ENCODE peak calls at places on chromosome 1, in nine cellular contexts. K is transverse colon, L is body of pancreas, W is prostate gland, G is stomach, D is heart left ventricle, S is lower leg skin, A is A549, Z is Peyer's patch. O is an unnamed sample.

GRCh38 chr1:27821761-27822315 is 8.7 kb upstream of the PPP1R8 start:
- DNase-seq in K (no peak), L (no peak), W (no peak), G (no peak), D (no peak), S (no peak), A (no peak), Z (no peak), O (no peak)

GRCh38 chr1:113003751-113004690 is 48.0 kb upstream of the SLC16A1 start:
- DNase-seq in K (no peak), L (no peak), W (no peak), G (no peak), D (no peak), S (no peak), A (no peak), Z (no peak), O (no peak)

GRCh38 chr1:62144238-62144831 is 50.3 kb upstream of the L1TD1 start:
- DNase-seq in K (peak), L (peak), W (peak), G (no peak), D (no peak), S (peak), A (peak), Z (no peak), O (no peak)

GRCh38 chr1:204623894-204624361 is 61.6 kb downstream of the LRRN2 start:
- DNase-seq in K (no peak), L (no peak), W (no peak), G (no peak), D (no peak), S (no peak), A (peak), Z (no peak), O (no peak)

GRCh38 chr1:91091812-91092211 is 70.0 kb upstream of the ZNF644 start:
- DNase-seq in K (no peak), L (no peak), W (no peak), G (peak), D (no peak), S (no peak), A (peak), Z (no peak), O (no peak)

GRCh38 chr1:77796695-77797405 is 17.4 kb downstream of the MIGA1 start:
- DNase-seq in K (no peak), L (no peak), W (peak), G (no peak), D (no peak), S (no peak), A (no peak), Z (no peak), O (no peak)

GRCh38 chr1:47013239-47013638 is 10.2 kb upstream of the CYP4X1 start:
- DNase-seq in K (no peak), L (no peak), W (no peak), G (no peak), D (no peak), S (no peak), A (no peak), Z (no peak), O (no peak)

GRCh38 chr1:205147191-205147590 is 25.4 kb upstream of the RBBP5 start:
- DNase-seq in K (no peak), L (no peak), W (no peak), G (no peak), D (no peak), S (no peak), A (peak), Z (no peak), O (no peak)

GRCh38 chr1:13469343-13469742 is 44.5 kb downstream of the LRRC38 start:
- DNase-seq in K (no peak), L (peak), W (no peak), G (no peak), D (peak), S (no peak), A (peak), Z (no peak), O (no peak)

GRCh38 chr1:70963374-70963773 is 84.2 kb downstream of the PTGER3 start:
- DNase-seq in K (no peak), L (no peak), W (no peak), G (no peak), D (no peak), S (no peak), A (no peak), Z (no peak), O (no peak)
- TF ChIP-seq CTCF in K (no peak), L (no peak), W (no peak), G (no peak), D (no peak), S (no peak), A (no peak), Z (no peak), O (no peak)

GRCh38 chr1:40980068-40980452 is 564 bp downstream of the CTPS1 start:
- DNase-seq in K (no peak), L (no peak), W (no peak), G (no peak), D (no peak), S (no peak), A (no peak), Z (no peak), O (no peak)
- TF ChIP-seq POLR2A in K (no peak), L (no peak), W (no peak), G (no peak), D (no peak), S (no peak), A (no peak), Z (no peak), O (no peak)

DNA sequence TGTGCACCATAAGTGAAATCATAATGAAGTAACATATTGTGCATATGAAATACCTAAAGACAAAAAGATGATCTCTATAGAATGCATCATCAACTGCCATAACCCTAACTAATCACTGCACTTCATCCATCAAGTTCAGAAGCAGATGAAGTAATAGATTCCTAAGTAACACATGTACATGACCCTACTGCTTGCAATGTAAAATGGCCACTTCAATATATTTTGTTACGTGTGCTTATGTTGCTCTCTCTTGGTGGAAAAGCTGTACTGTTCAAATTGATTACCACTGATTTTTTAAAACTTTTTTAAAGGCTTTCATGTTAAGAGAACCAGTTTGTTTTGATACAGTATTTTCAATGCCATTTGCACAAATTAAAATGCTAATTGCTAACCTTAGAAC is 141.8 kb downstream of the TTLL7 start:
- DNase-seq in K (no peak), L (no peak), W (no peak), G (no peak), D (no peak), S (no peak), A (peak), Z (no peak), O (no peak)
- TF ChIP-seq CTCF in K (peak), L (peak), W (peak), G (no peak), D (peak), S (no peak), A (no peak), Z (no peak), O (peak)

GRCh38 chr1:109993885-109994284 is 9.3 kb downstream of the AHCYL1 start:
- DNase-seq in K (no peak), L (peak), W (no peak), G (peak), D (no peak), S (no peak), A (no peak), Z (no peak), O (no peak)

GRCh38 chr1:109986054-109986444 is 1.5 kb downstream of the AHCYL1 start:
- DNase-seq in K (no peak), L (no peak), W (no peak), G (no peak), D (no peak), S (no peak), A (no peak), Z (no peak), O (no peak)

GRCh38 chr1:109991400-109991925 is 6.9 kb downstream of the AHCYL1 start:
- DNase-seq in K (no peak), L (no peak), W (no peak), G (no peak), D (no peak), S (no peak), A (no peak), Z (no peak), O (no peak)

GRCh38 chr1:109988349-109988914 is 3.9 kb downstream of the AHCYL1 start:
- DNase-seq in K (no peak), L (no peak), W (no peak), G (no peak), D (no peak), S (no peak), A (no peak), Z (no peak), O (no peak)

DNA sequence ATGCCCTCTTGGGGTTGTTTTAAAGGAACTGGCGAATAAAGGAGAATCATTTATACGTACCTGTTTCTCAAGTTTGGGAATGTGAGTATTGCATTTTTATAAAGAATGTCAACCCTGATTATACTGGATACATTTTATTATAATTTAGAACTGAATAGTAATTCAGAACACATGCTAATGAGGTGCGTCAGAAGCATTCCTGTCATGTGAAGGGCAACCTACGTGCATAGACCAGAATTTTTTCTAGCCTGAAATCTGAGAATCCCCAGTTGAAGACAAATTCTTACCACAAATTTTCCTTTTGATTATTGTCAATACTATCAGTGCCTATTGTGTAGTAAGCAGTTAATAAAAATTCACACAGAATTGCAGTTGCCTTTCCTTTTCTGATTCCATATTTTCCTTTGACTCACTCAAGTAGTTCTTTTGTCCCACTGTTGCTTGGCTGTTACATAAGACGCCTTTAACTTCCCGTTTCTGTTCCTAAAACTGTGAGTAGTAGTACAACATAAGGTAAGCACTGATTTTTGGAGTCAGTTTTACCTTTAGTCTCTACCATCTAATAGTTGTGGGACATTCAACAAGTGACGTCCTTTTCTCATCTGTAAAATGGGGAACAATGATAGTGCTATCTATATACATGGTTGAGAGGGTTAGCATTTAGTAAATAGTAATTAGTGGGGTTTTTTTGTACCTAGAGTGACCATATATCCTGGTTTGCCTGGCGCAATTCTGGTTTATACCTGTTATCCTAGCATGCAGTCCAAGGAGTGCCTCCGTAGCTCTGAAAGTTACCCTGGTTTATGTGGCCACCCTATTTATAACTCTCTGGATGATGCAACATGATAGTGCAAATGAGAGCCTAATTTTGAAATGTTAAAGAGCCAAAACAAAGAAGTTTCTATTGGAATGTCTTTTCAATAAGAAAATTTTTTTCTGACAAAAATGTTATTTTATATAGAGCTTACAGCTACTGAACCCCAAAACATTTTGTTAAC is 5.4 kb downstream of the AHCYL1 start:
- DNase-seq in K (no peak), L (no peak), W (no peak), G (no peak), D (no peak), S (no peak), A (no peak), Z (no peak), O (no peak)
- TF ChIP-seq POLR2A in K (no peak), L (no peak), W (no peak), G (no peak), D (no peak), S (no peak), A (no peak), Z (no peak), O (no peak)

GRCh38 chr1:55519937-55520683 is 304.9 kb upstream of the USP24 start:
- DNase-seq in K (no peak), L (no peak), W (no peak), G (no peak), D (no peak), S (no peak), A (no peak), Z (no peak), O (no peak)

GRCh38 chr1:55524013-55524412 is 308.8 kb upstream of the USP24 start:
- DNase-seq in K (peak), L (peak), W (no peak), G (peak), D (no peak), S (no peak), A (no peak), Z (no peak), O (no peak)

GRCh38 chr1:55520861-55521260 is 305.7 kb upstream of the USP24 start:
- DNase-seq in K (no peak), L (no peak), W (no peak), G (no peak), D (no peak), S (no peak), A (no peak), Z (no peak), O (no peak)

GRCh38 chr1:55522353-55522903 is 307.3 kb upstream of the USP24 start:
- DNase-seq in K (no peak), L (no peak), W (no peak), G (no peak), D (no peak), S (no peak), A (no peak), Z (no peak), O (no peak)

GRCh38 chr1:55522982-55523381 is 307.8 kb upstream of the USP24 start:
- DNase-seq in K (no peak), L (no peak), W (no peak), G (no peak), D (no peak), S (no peak), A (no peak), Z (no peak), O (no peak)
- TF ChIP-seq CTCF in K (no peak), L (no peak), W (no peak), G (no peak), D (no peak), S (no peak), A (no peak), Z (no peak), O (no peak)

DNA sequence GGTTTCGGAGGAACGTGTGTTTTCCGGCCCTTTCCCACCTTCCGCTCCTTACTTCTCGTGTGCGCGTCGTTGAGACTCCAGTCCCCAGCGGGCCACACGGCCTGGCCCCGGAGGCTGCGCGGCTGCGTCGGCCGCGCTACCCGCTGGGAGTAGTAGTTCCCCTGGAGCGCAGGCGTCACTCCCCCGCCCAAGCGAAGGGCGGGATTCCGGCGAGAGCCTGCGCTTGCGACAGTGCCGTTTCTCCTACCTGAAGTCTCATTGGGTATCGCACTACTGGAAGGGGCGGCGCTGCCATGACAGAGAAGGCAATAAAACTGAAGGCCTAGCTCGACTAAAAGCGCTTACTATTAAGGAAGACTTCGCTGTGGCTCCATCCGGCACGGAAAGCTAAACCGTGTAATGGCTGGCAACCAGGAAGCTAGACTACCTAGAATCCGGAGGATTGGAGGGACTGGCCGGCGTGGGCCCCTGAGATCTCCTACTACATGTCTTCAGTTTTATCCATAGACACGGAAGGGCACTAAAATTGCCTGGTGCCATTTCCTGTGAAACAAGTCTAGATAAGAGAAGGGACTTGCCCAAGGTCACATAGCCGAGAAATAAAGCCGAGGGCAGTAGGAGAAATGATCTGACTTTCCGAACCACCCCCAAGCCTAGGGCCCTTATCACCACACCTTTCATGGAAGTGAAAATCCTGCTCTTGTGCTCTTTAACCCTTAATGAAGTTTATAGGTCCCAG is 798 bp upstream of the TMEM69 start:
- DNase-seq in K (peak), L (peak), W (peak), G (peak), D (peak), S (peak), A (peak), Z (peak), O (peak)
- TF ChIP-seq POLR2A in K (peak), L (peak), W (peak), G (peak), D (peak), S (no peak), A (peak), Z (peak), O (peak)

DNA sequence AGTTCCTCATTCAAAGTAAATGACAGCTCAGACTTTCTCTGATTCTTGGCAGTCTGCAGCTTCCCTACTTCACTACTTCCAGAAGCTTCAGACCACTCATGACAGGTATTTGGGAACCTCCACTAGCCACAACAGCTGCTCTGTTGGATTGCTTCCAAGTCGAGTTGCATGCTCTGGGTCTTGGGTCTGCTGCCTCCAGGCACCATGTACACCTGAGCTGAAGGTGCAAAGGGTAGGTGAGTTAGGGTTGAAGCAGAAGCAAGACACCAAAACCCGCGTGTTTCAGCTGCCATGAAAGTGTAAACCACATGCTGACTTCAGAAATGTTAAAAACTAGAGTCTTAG is 62.7 kb downstream of the ZNF684 start:
- DNase-seq in K (no peak), L (peak), W (no peak), G (no peak), D (no peak), S (peak), A (no peak), Z (no peak), O (no peak)
- TF ChIP-seq CTCF in K (no peak), L (no peak), W (no peak), G (no peak), D (no peak), S (no peak), A (no peak), Z (no peak), O (no peak)

GRCh38 chr1:192966073-192966472 is 93.1 kb downstream of the UCHL5 start:
- DNase-seq in K (no peak), L (no peak), W (no peak), G (no peak), D (no peak), S (no peak), A (no peak), Z (no peak), O (no peak)
- TF ChIP-seq POLR2A in K (no peak), L (no peak), W (no peak), G (no peak), D (no peak), S (no peak), A (no peak), Z (no peak), O (no peak)

O was measured in right lobe of liver.